ENCODE peak calls at places on chromosomes 11 and 22, in nine cellular contexts. V is omental fat pad, S is GM06990, C is astrocyte of the cerebellum, Y is PC-9, G is OCI-LY7, W is left ventricle myocardium inferior, B is fibroblast of lung, P is tibial nerve. M is an unnamed sample.

GRCh38 chr11:19853016-19853415 is 140.4 kb downstream of the NAV2 start:
- DNase-seq in C (no peak), S (no peak), B (peak; percentile 44), Y (no peak), G (no peak), P (no peak), V (no peak), W (no peak), M (no peak)

GRCh38 chr11:26947904-26948639 is 45.8 kb upstream of the FIBIN start:
- DNase-seq in P (no peak), C (no peak), V (no peak), Y (no peak), G (no peak), W (no peak), B (peak; percentile 74), S (no peak), M (no peak)

GRCh38 chr11:697028-697491 is 1.4 kb downstream of the TMEM80 start:
- DNase-seq in C (peak; percentile 75), B (peak; percentile 93), S (peak; percentile 64), Y (no peak), P (no peak), G (peak; percentile 56), W (no peak), V (no peak), M (no peak)

GRCh38 chr22:45884201-45885067 is 92.5 kb downstream of the WNT7B start:
- DNase-seq in B (no peak), G (no peak), C (no peak), Y (no peak), S (no peak), W (peak; percentile 46), P (no peak), V (no peak), M (no peak)

GRCh38 chr11:106389096-106389495 is 311.6 kb downstream of the AASDHPPT start:
- DNase-seq in G (no peak), B (peak; percentile 93), W (no peak), V (no peak), P (no peak), Y (peak; percentile 30), S (no peak), C (peak; percentile 34), M (no peak)

GRCh38 chr22:27911329-27911728 is 7.7 kb downstream of the PITPNB start:
- DNase-seq in Y (no peak), C (no peak), G (no peak), W (no peak), V (no peak), P (no peak), S (no peak), B (no peak), M (no peak)

GRCh38 chr22:24485608-24486007 is 9.5 kb upstream of the UPB1 start:
- DNase-seq in W (no peak), G (peak; percentile 54), S (no peak), P (no peak), V (no peak), Y (no peak), B (no peak), C (no peak), M (no peak)

GRCh38 chr11:79139900-79140299 is 300.9 kb downstream of the TENM4 start:
- DNase-seq in Y (no peak), B (no peak), S (no peak), C (no peak), W (no peak), G (no peak), V (no peak), P (no peak), M (no peak)

GRCh38 chr22:36334838-36335603 is 52.7 kb downstream of the MYH9 start:
- DNase-seq in C (no peak), Y (peak; percentile 76), W (no peak), P (no peak), B (peak; percentile 90), S (no peak), G (no peak), V (no peak), M (no peak)

GRCh38 chr11:125371451-125371935 is 124.6 kb downstream of the FEZ1 start:
- DNase-seq in V (no peak), S (no peak), B (no peak), G (no peak), P (no peak), W (no peak), Y (no peak), C (no peak), M (no peak)

GRCh38 chr11:47328449-47329390 is 23.8 kb downstream of the MYBPC3 start:
- DNase-seq in G (no peak), P (no peak), V (no peak), Y (no peak), B (no peak), W (no peak), S (peak; percentile 51), C (no peak), M (no peak)

GRCh38 chr11:99814738-99815137 is 794.0 kb downstream of the CNTN5 start:
- DNase-seq in C (no peak), W (no peak), V (no peak), B (no peak), G (no peak), Y (no peak), P (no peak), S (no peak), M (no peak)
- TF ChIP-seq CTCF in C (no peak), W (no peak), V (no peak), B (no peak), G (no peak), Y (peak; percentile 11), P (no peak), S (no peak), M (no peak)

DNA sequence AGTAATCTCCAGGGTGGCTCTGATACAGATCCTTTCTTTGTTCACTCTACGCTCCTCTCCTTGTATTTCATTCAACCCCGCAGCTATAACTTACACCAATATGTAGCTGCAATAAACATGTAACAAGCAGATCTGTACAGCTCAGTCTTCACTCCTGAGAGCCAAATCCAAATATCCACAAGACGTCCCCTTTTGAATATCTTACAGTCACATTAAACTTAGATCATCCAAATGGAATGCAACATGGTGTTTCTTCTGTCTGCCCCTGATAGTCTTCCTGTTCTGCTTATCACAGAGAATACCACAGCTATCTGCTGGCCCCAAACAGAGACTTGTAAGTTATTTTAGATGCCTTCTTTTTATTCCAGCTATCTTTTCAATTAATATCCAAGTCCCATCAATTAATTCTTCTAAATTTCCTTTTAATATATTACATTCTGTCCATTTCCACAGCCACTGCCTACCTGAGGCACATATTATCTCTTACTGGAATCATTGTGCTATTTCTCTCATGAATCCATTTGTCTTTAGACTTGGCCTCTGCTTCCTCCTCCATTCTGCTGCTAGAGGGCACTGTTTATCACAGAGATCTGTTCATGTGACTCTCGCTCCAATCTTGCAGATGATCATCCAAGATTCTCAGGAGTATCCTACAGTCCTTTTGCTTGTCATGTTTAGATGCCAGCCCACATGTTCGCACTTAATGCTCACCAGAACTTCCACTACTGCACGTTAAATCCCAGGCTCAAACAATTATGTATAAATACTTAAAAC is 908.6 kb downstream of the NTM start:
- DNase-seq in W (no peak), S (no peak), G (peak; percentile 7), C (peak; percentile 6), V (no peak), Y (no peak), B (peak; percentile 77), P (no peak), M (no peak)
- TF ChIP-seq CTCF in W (peak; percentile 27), S (peak; percentile 71), G (peak; percentile 69), C (peak; percentile 67), V (no peak), Y (peak; percentile 35), B (peak; percentile 47), P (no peak), M (no peak)

GRCh38 chr11:66275984-66276612 is 1.9 kb upstream of the CNIH2 start:
- DNase-seq in G (no peak), P (no peak), S (no peak), B (no peak), Y (no peak), V (no peak), C (no peak), W (no peak), M (no peak)

GRCh38 chr11:66275396-66275795 is 2.6 kb upstream of the CNIH2 start:
- DNase-seq in S (no peak), G (no peak), P (no peak), B (no peak), V (no peak), Y (no peak), W (no peak), C (no peak), M (no peak)

GRCh38 chr11:66278396-66279091 is 569 bp downstream of the CNIH2 start:
- DNase-seq in W (no peak), G (no peak), Y (no peak), P (no peak), B (peak; percentile 30), V (no peak), S (no peak), C (no peak), M (no peak)

GRCh38 chr11:66279092-66279797 is 1.3 kb downstream of the CNIH2 start:
- DNase-seq in S (no peak), W (no peak), P (no peak), C (no peak), G (no peak), V (no peak), Y (no peak), B (no peak), M (no peak)

GRCh38 chr11:66277475-66278391 is at the start of gene CNIH2:
- DNase-seq in W (no peak), S (no peak), V (no peak), Y (no peak), B (no peak), C (no peak), G (peak; percentile 37), P (no peak), M (no peak)
- TF ChIP-seq CTCF in W (no peak), S (no peak), V (no peak), Y (no peak), B (no peak), C (no peak), G (no peak), P (no peak), M (no peak)

DNA sequence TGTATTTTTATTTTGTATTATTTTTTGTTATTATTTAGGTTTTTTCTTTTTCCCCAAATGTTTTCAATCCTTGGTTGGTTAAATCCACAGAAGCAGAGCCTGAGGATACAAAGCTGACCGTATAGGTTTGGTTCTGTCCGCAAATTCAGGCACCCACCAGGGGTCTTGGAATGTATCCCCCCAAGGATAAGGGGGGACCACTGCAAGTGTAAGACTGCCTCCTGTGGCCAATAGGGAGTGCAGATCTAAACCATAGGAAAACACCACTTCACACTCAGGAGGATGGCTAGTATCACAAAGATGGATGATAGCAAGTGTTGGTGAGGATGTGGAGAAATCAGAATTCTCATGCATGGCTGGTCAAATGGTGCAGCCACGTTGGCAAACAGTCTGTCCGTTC is 20.0 kb downstream of the CPT1A start:
- DNase-seq in V (no peak), Y (no peak), B (no peak), P (no peak), C (no peak), S (no peak), W (no peak), G (no peak), M (no peak)
- TF ChIP-seq CTCF in V (no peak), Y (no peak), B (no peak), P (no peak), C (peak; percentile 23), S (no peak), W (no peak), G (peak; percentile 49), M (no peak)

DNA sequence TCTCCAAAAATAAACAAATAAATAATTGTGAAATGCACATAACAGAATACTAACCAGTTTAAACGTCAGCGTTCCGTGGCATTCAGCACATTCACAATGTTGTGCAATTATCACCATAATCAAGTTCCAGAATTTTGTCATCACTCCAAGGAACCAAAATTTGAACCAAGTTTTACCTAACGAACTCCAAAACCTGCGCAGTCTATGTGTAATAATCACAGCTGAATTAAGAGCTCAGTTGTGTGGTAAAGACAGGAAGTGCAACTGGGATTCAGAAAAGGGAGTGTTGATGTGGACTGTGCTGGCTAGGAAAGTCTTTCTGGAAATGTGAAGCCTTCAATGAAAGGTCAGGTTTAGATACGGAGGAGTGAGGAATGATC is 5.4 kb upstream of the MCAM start:
- DNase-seq in W (no peak), B (no peak), P (no peak), V (no peak), S (no peak), G (no peak), Y (no peak), C (no peak), M (no peak)
- TF ChIP-seq CTCF in W (peak; percentile 18), B (no peak), P (peak; percentile 22), V (no peak), S (no peak), G (no peak), Y (no peak), C (peak; percentile 6), M (no peak)